ENCODE peak calls at places on chromosomes 2 and 18, in four cellular contexts. One of them, this sample, is unnamed.

GRCh38 chr2:186718895-186719294 is 25.0 kb downstream of the FAM171B start:
- DNase-seq in iris pigment epithelial cell: no peak
- DNase-seq in EL: no peak
- DNase-seq in gastrocnemius medialis: no peak
- DNase-seq in this sample: no peak

GRCh38 chr2:203786912-203787311 is 80.5 kb downstream of the CD28 start:
- DNase-seq in iris pigment epithelial cell: peak
- DNase-seq in gastrocnemius medialis: peak
- DNase-seq in EL: peak
- DNase-seq in this sample: no peak

GRCh38 chr2:132038179-132038882 is 123.4 kb downstream of the ANKRD30BL start:
- DNase-seq in gastrocnemius medialis: no peak
- DNase-seq in EL: peak
- DNase-seq in iris pigment epithelial cell: peak
- DNase-seq in this sample: peak

GRCh38 chr18:23584019-23584970 is 2.0 kb downstream of the NPC1 start:
- DNase-seq in EL: no peak
- DNase-seq in iris pigment epithelial cell: no peak
- DNase-seq in gastrocnemius medialis: no peak
- DNase-seq in this sample: no peak

GRCh38 chr2:120710256-120710655 is 25.4 kb upstream of the GLI2 start:
- DNase-seq in iris pigment epithelial cell: peak
- DNase-seq in EL: peak
- DNase-seq in gastrocnemius medialis: no peak
- DNase-seq in this sample: no peak

GRCh38 chr18:28204154-28204553 is 27.2 kb upstream of the CDH2 start:
- DNase-seq in iris pigment epithelial cell: peak
- DNase-seq in gastrocnemius medialis: no peak
- DNase-seq in EL: peak
- DNase-seq in this sample: no peak

GRCh38 chr2:158996378-158996993 is 28.0 kb downstream of the TANC1 start:
- DNase-seq in EL: no peak
- DNase-seq in iris pigment epithelial cell: no peak
- DNase-seq in gastrocnemius medialis: no peak
- DNase-seq in this sample: no peak

GRCh38 chr2:229169751-229170150 is 101.3 kb downstream of the PID1 start:
- DNase-seq in EL: no peak
- DNase-seq in iris pigment epithelial cell: peak
- DNase-seq in gastrocnemius medialis: no peak
- DNase-seq in this sample: no peak

GRCh38 chr2:200252661-200253067 is 53.8 kb upstream of the SPATS2L start:
- DNase-seq in iris pigment epithelial cell: peak
- DNase-seq in gastrocnemius medialis: no peak
- DNase-seq in EL: peak
- DNase-seq in this sample: no peak

GRCh38 chr18:13245481-13246000 is 27.0 kb downstream of the LDLRAD4 start:
- DNase-seq in iris pigment epithelial cell: no peak
- DNase-seq in EL: no peak
- DNase-seq in gastrocnemius medialis: no peak
- DNase-seq in this sample: no peak

GRCh38 chr2:108565778-108566375 is 31.6 kb downstream of the LIMS1 start:
- DNase-seq in EL: no peak
- DNase-seq in gastrocnemius medialis: no peak
- DNase-seq in iris pigment epithelial cell: no peak
- DNase-seq in this sample: no peak

GRCh38 chr2:131105950-131106801 is 1.0 kb downstream of the PLEKHB2 start:
- DNase-seq in iris pigment epithelial cell: peak
- DNase-seq in gastrocnemius medialis: peak
- DNase-seq in EL: peak
- DNase-seq in this sample: peak

GRCh38 chr2:146806295-146807005 is 1038.4 kb upstream of the ACVR2A start:
- DNase-seq in iris pigment epithelial cell: peak
- DNase-seq in EL: peak
- DNase-seq in gastrocnemius medialis: no peak
- DNase-seq in this sample: no peak

GRCh38 chr2:213234641-213235040 is 49.6 kb upstream of the SPAG16 start:
- DNase-seq in gastrocnemius medialis: no peak
- DNase-seq in EL: no peak
- DNase-seq in iris pigment epithelial cell: peak
- DNase-seq in this sample: no peak